ENCODE peak calls at places on chromosomes 3 and 15, in five cellular contexts. I, S, M, P and A are unnamed samples.

GRCh38 chr3:120355486-120355885 is 6.3 kb upstream of the LRRC58 start:
- DNase-seq in I (no peak), M (no peak), S (no peak), P (no peak), A (no peak)

GRCh38 chr3:133280591-133280990 is 119.3 kb upstream of the BFSP2 start:
- DNase-seq in M (no peak), I (no peak), S (no peak), P (no peak), A (no peak)

GRCh38 chr3:108088697-108089096 is 2.1 kb downstream of the CD47 start:
- DNase-seq in S (no peak), P (peak; percentile 36), I (no peak), M (no peak), A (no peak)

GRCh38 chr15:63188937-63189871 is at the start of gene RAB8B:
- DNase-seq in P (peak; percentile 100), I (peak; percentile 93), S (peak; percentile 85), M (peak; percentile 89), A (peak; percentile 62)

GRCh38 chr15:67135494-67135893 is 70.1 kb downstream of the SMAD3 start:
- DNase-seq in S (no peak), M (no peak), I (no peak), P (no peak), A (no peak)

GRCh38 chr3:51429138-51429537 is 38.1 kb downstream of the RBM15B start:
- DNase-seq in I (no peak), M (no peak), S (no peak), P (no peak), A (no peak)

GRCh38 chr3:143648708-143649107 is 199.6 kb downstream of the SLC9A9 start:
- DNase-seq in M (no peak), P (peak; percentile 12), S (no peak), I (no peak), A (no peak)

GRCh38 chr15:32098033-32098432 is 67.7 kb downstream of the CHRNA7 start:
- DNase-seq in P (no peak), M (no peak), S (no peak), I (no peak), A (no peak)

GRCh38 chr15:90046846-90047481 is 45.8 kb downstream of the ZNF710 start:
- DNase-seq in P (no peak), S (no peak), I (peak; percentile 67), M (no peak), A (no peak)

GRCh38 chr15:67240235-67241131 is 14.0 kb downstream of the AAGAB start:
- DNase-seq in S (no peak), P (peak; percentile 9), M (peak; percentile 33), I (peak; percentile 53), A (no peak)

GRCh38 chr15:101269479-101270223 is 7.6 kb downstream of the SELENOS start:
- DNase-seq in M (no peak), S (no peak), I (no peak), P (no peak), A (no peak)

GRCh38 chr3:64798316-64798715 is 110.5 kb upstream of the ADAMTS9 start:
- DNase-seq in M (no peak), P (no peak), S (no peak), I (no peak), A (no peak)

GRCh38 chr3:55405436-55405835 is 81.7 kb downstream of the WNT5A start:
- DNase-seq in I (no peak), M (peak; percentile 10), P (peak; percentile 3), S (no peak), A (no peak)

GRCh38 chr3:159077860-159078259 is 276.0 kb downstream of the MFSD1 start:
- DNase-seq in P (no peak), I (no peak), S (peak; percentile 64), M (peak; percentile 6), A (no peak)

GRCh38 chr15:71115567-71116351 is 488 bp downstream of the THSD4 start:
- DNase-seq in S (peak; percentile 33), P (peak; percentile 35), M (peak; percentile 51), I (peak; percentile 35), A (no peak)

GRCh38 chr3:152258448-152259302 is 10.1 kb upstream of the MBNL1 start:
- DNase-seq in P (peak; percentile 45), S (peak; percentile 95), I (no peak), M (peak; percentile 72), A (peak; percentile 77)

GRCh38 chr3:107689355-107689754 is 166.6 kb downstream of the BBX start:
- DNase-seq in M (no peak), P (no peak), S (no peak), I (no peak), A (no peak)

GRCh38 chr3:141405025-141405424 is 36.7 kb downstream of the ZBTB38 start:
- DNase-seq in M (no peak), P (no peak), I (no peak), S (no peak), A (no peak)

GRCh38 chr15:71296032-71296686 is 180.9 kb downstream of the THSD4 start:
- DNase-seq in M (peak; percentile 38), P (no peak), I (no peak), S (peak; percentile 27), A (peak; percentile 81)

GRCh38 chr3:31724144-31724543 is 191.4 kb downstream of the STT3B start:
- DNase-seq in S (no peak), M (no peak), P (no peak), I (no peak), A (no peak)

GRCh38 chr3:42682301-42683070 is 2.9 kb upstream of the KLHL40 start:
- DNase-seq in P (no peak), I (no peak), M (no peak), S (no peak), A (no peak)

GRCh38 chr3:129424185-129424841 is 4.1 kb downstream of the EFCAB12 start:
- DNase-seq in I (peak; percentile 3), S (no peak), P (no peak), M (no peak), A (no peak)

GRCh38 chr3:109563149-109563548 is 225.8 kb upstream of the DPPA4 start:
- DNase-seq in M (no peak), I (no peak), P (peak; percentile 6), S (no peak), A (no peak)